ENCODE peak calls at places on chromosomes 7 and 10, in ten cellular contexts. O, J, P, I, H, L, G, A, N and S are unnamed samples.

GRCh38 chr10:133271521-133272300 is 5.0 kb downstream of the ADAM8 start:
- DNase-seq in L (no peak), O (no peak), G (no peak), A (no peak), H (no peak), N (no peak), I (no peak), P (no peak), J (no peak), S (no peak)

GRCh38 chr10:132623996-132624846 is 86.6 kb downstream of the INPP5A start:
- DNase-seq in L (no peak), G (no peak), N (no peak), J (no peak), I (no peak), P (no peak), A (no peak), O (no peak), H (no peak), S (no peak)

GRCh38 chr10:121696854-121697253 is 98.6 kb upstream of the FGFR2 start:
- DNase-seq in N (no peak), L (no peak), O (peak), P (no peak), H (no peak), G (no peak), I (peak), J (no peak), A (no peak), S (peak)

GRCh38 chr7:96596120-96596826 is 113.4 kb downstream of the SEM1 start:
- DNase-seq in G (no peak), H (no peak), A (no peak), N (no peak), I (no peak), L (no peak), P (no peak), J (no peak), O (peak), S (no peak)

GRCh38 chr10:43862756-43863155 is 214.1 kb upstream of the ZNF32 start:
- DNase-seq in A (no peak), O (no peak), N (no peak), G (no peak), L (no peak), J (no peak), P (no peak), H (no peak), I (no peak), S (no peak)

GRCh38 chr7:96949766-96950165 is 55.6 kb upstream of the DLX6 start:
- DNase-seq in G (no peak), L (no peak), H (no peak), N (no peak), A (no peak), O (no peak), I (no peak), J (no peak), P (no peak), S (no peak)

GRCh38 chr10:101428036-101428435 is 74.1 kb downstream of the BTRC start:
- DNase-seq in N (no peak), L (no peak), J (no peak), G (no peak), I (no peak), O (no peak), P (no peak), H (no peak), A (no peak), S (no peak)

GRCh38 chr7:28280516-28280915 is 99.9 kb upstream of the JAZF1 start:
- DNase-seq in H (no peak), A (no peak), I (no peak), N (no peak), O (no peak), J (no peak), G (no peak), L (no peak), P (no peak), S (no peak)

GRCh38 chr7:113487925-113488731 is 369.8 kb upstream of the SMIM30 start:
- DNase-seq in J (no peak), I (no peak), G (no peak), P (no peak), L (no peak), H (no peak), O (no peak), N (no peak), A (no peak), S (no peak)

GRCh38 chr10:46310851-46311250 is 24.1 kb downstream of the ANTXRL start:
- DNase-seq in A (no peak), J (no peak), L (peak), N (no peak), G (no peak), O (no peak), P (no peak), I (no peak), H (no peak), S (no peak)

GRCh38 chr10:23399701-23400144 is 39.2 kb upstream of the OTUD1 start:
- DNase-seq in A (peak), N (peak), L (no peak), O (no peak), G (no peak), H (no peak), J (no peak), P (no peak), I (no peak), S (no peak)

GRCh38 chr10:23512355-23513058 is 73.6 kb downstream of the OTUD1 start:
- DNase-seq in P (no peak), L (no peak), H (no peak), N (no peak), G (no peak), I (no peak), O (no peak), A (no peak), J (no peak), S (no peak)

GRCh38 chr7:130734525-130735272 is 692 bp upstream of the KLF14 start:
- DNase-seq in G (no peak), H (no peak), A (no peak), P (no peak), I (no peak), O (no peak), N (no peak), L (no peak), J (no peak), S (no peak)

GRCh38 chr10:103958996-103959395 is 7.9 kb upstream of the SLK start:
- DNase-seq in L (no peak), P (no peak), A (no peak), I (no peak), H (no peak), J (no peak), N (no peak), O (no peak), G (no peak), S (no peak)

GRCh38 chr10:126336786-126337185 is 51.5 kb downstream of the ADAM12 start:
- DNase-seq in H (no peak), I (no peak), G (no peak), N (no peak), P (no peak), J (no peak), L (no peak), O (no peak), A (peak), S (no peak)

GRCh38 chr10:9608592-9608991 is 1409.1 kb upstream of the CELF2 start:
- DNase-seq in L (no peak), G (no peak), A (no peak), O (no peak), P (no peak), J (no peak), H (no peak), N (no peak), I (no peak), S (no peak)

GRCh38 chr10:122461729-122462532 is 578 bp downstream of the HTRA1 start:
- DNase-seq in G (no peak), A (no peak), H (no peak), N (no peak), J (no peak), P (no peak), L (no peak), O (no peak), I (no peak), S (no peak)

GRCh38 chr10:6299234-6299633 is 96.5 kb downstream of the PFKFB3 start:
- DNase-seq in P (no peak), O (no peak), G (no peak), A (no peak), N (no peak), I (no peak), J (no peak), L (no peak), H (no peak), S (peak)

GRCh38 chr7:45132708-45133320 is 21.3 kb upstream of the TBRG4 start:
- DNase-seq in H (no peak), P (no peak), O (no peak), L (no peak), A (no peak), G (no peak), N (no peak), J (no peak), I (no peak), S (no peak)

GRCh38 chr10:29658984-29659769 is 24.4 kb upstream of the SVIL start:
- DNase-seq in A (peak), N (peak), L (peak), P (peak), G (peak), I (no peak), J (peak), H (peak), O (peak), S (peak)

GRCh38 chr10:103472005-103472404 is 7.0 kb downstream of the CALHM3 start:
- DNase-seq in P (no peak), L (no peak), O (peak), J (no peak), I (no peak), G (no peak), N (no peak), A (no peak), H (no peak), S (peak)

GRCh38 chr10:24331457-24331856 is 122.5 kb downstream of the KIAA1217 start:
- DNase-seq in P (no peak), G (no peak), A (no peak), I (no peak), L (no peak), O (no peak), N (no peak), J (no peak), H (no peak), S (peak)

GRCh38 chr10:10658157-10658556 is 359.5 kb upstream of the CELF2 start:
- DNase-seq in P (no peak), L (no peak), N (no peak), G (no peak), O (no peak), J (no peak), A (no peak), H (no peak), I (no peak), S (no peak)

GRCh38 chr7:40700653-40701475 is 566.1 kb downstream of the SUGCT start:
- DNase-seq in H (no peak), L (no peak), O (peak), G (no peak), I (no peak), A (no peak), N (no peak), J (peak), P (no peak), S (no peak)

GRCh38 chr10:554182-554848 is 135.2 kb downstream of the DIP2C start:
- DNase-seq in A (no peak), P (no peak), I (no peak), O (no peak), L (no peak), J (no peak), G (no peak), N (no peak), H (no peak), S (no peak)

GRCh38 chr7:107691713-107692112 is 31.1 kb downstream of the SLC26A4 start:
- DNase-seq in H (no peak), A (no peak), P (no peak), L (no peak), J (no peak), G (no peak), O (no peak), I (peak), N (no peak), S (no peak)

GRCh38 chr10:76401006-76401405 is 969.6 kb downstream of the LRMDA start:
- DNase-seq in N (no peak), I (no peak), H (no peak), O (no peak), P (no peak), J (no peak), L (no peak), G (no peak), A (no peak), S (no peak)

GRCh38 chr7:22356855-22357310 is at the start of gene RAPGEF5:
- DNase-seq in A (no peak), L (no peak), I (peak), N (no peak), G (no peak), O (peak), P (no peak), H (no peak), J (no peak), S (peak)

GRCh38 chr7:128781126-128781525 is 5.5 kb upstream of the OPN1SW start:
- DNase-seq in I (no peak), P (no peak), G (no peak), O (no peak), H (no peak), A (no peak), J (no peak), N (peak), L (no peak), S (no peak)

GRCh38 chr7:98329974-98330373 is 48.5 kb downstream of the BRI3 start:
- DNase-seq in A (peak), I (no peak), G (no peak), P (no peak), L (no peak), J (no peak), H (no peak), N (no peak), O (no peak), S (no peak)

GRCh38 chr7:47100815-47101435 is 481.0 kb downstream of the TNS3 start:
- DNase-seq in J (no peak), N (no peak), I (peak), L (no peak), G (no peak), H (no peak), P (no peak), A (no peak), O (peak), S (peak)

GRCh38 chr7:41942468-41943097 is 239.7 kb upstream of the INHBA start:
- DNase-seq in G (no peak), P (no peak), J (no peak), N (peak), H (no peak), I (no peak), L (no peak), A (no peak), O (no peak), S (peak)

GRCh38 chr7:50266893-50267386 is 37.6 kb upstream of the IKZF1 start:
- DNase-seq in G (peak), O (peak), H (peak), I (no peak), J (peak), A (no peak), L (peak), N (no peak), P (peak), S (peak)

GRCh38 chr10:97327348-97328294 is 6.9 kb downstream of the FRAT2 start:
- DNase-seq in A (no peak), O (peak), G (no peak), J (no peak), P (no peak), H (no peak), L (no peak), I (no peak), N (no peak), S (no peak)

GRCh38 chr10:59337254-59337653 is 25.1 kb downstream of the FAM13C start:
- DNase-seq in N (peak), A (peak), L (no peak), P (no peak), J (no peak), H (no peak), I (no peak), O (peak), G (no peak), S (peak)

GRCh38 chr10:72274730-72275350 is 1.1 kb downstream of the DDIT4 start:
- DNase-seq in P (peak), I (peak), N (no peak), J (no peak), O (peak), G (no peak), L (peak), H (peak), A (no peak), S (peak)

GRCh38 chr10:70542565-70542938 is 60.0 kb downstream of the PRF1 start:
- DNase-seq in A (no peak), I (no peak), G (no peak), N (no peak), H (no peak), O (no peak), L (no peak), J (no peak), P (no peak), S (no peak)

GRCh38 chr7:122983261-122983660 is 12.2 kb downstream of the TAS2R16 start:
- DNase-seq in A (no peak), N (no peak), L (no peak), H (no peak), I (no peak), O (no peak), G (no peak), J (no peak), P (no peak), S (no peak)